ENCODE peak calls at places on chromosomes 11 and 22, in seven cellular contexts. J, Y, B, Z, W, F and K are unnamed samples.

GRCh38 chr11:130524132-130524790 is 75.8 kb downstream of the ADAMTS15 start:
- DNase-seq in Y (no peak), W (no peak), B (no peak), Z (no peak), F (no peak), J (no peak), K (no peak)

GRCh38 chr11:22341582-22341919 is 3.4 kb downstream of the SLC17A6 start:
- DNase-seq in F (no peak), J (no peak), B (no peak), Z (no peak), Y (no peak), W (no peak), K (no peak)

GRCh38 chr22:17446704-17447103 is 77.4 kb downstream of the CECR2 start:
- DNase-seq in W (no peak), B (no peak), Z (no peak), F (no peak), Y (no peak), J (no peak), K (no peak)

GRCh38 chr11:110091995-110092576 is 1.1 kb upstream of the ZC3H12C start:
- DNase-seq in Y (peak), F (no peak), Z (peak), B (no peak), W (no peak), J (no peak), K (no peak)

GRCh38 chr11:40170076-40170475 is 1289.4 kb downstream of the LRRC4C start:
- DNase-seq in W (peak), B (no peak), Y (peak), F (no peak), Z (no peak), J (no peak), K (no peak)

GRCh38 chr11:17550455-17551346 is 3.6 kb downstream of the OTOG start:
- DNase-seq in W (no peak), F (no peak), Y (no peak), B (no peak), J (no peak), Z (no peak), K (no peak)

GRCh38 chr11:112584674-112585073 is 324.0 kb upstream of the PLET1 start:
- DNase-seq in B (peak), Y (no peak), W (no peak), J (peak), Z (no peak), F (no peak), K (no peak)

GRCh38 chr11:114134870-114135269 is 75.4 kb downstream of the ZBTB16 start:
- DNase-seq in B (no peak), F (no peak), Y (no peak), J (no peak), W (no peak), Z (no peak), K (no peak)

GRCh38 chr11:27207025-27207650 is 155.9 kb downstream of the CCDC34 start:
- DNase-seq in J (no peak), Y (no peak), W (no peak), B (peak), Z (no peak), F (no peak), K (no peak)

GRCh38 chr22:27801197-27801615 is 350 bp downstream of the MN1 start:
- DNase-seq in W (no peak), J (no peak), Y (no peak), Z (no peak), B (no peak), F (peak), K (peak)

GRCh38 chr11:64996710-64997380 is at the start of gene BATF2:
- DNase-seq in B (peak), W (no peak), Y (peak), Z (peak), J (peak), F (peak), K (peak)

GRCh38 chr22:50058338-50059184 is 463 bp upstream of the TTLL8 start:
- DNase-seq in Z (no peak), Y (no peak), F (peak), B (no peak), W (no peak), J (no peak), K (no peak)

GRCh38 chr11:74602637-74603591 is 10.5 kb downstream of the POLD3 start:
- DNase-seq in Z (no peak), W (no peak), Y (no peak), F (no peak), J (no peak), B (no peak), K (no peak)

GRCh38 chr11:62850911-62851806 is 11.8 kb upstream of the WDR74 start:
- DNase-seq in Y (peak), B (no peak), F (no peak), Z (peak), J (no peak), W (no peak), K (no peak)
- TF ChIP-seq JUND in Y (no peak), B (no peak), F (peak), Z (peak), J (no peak), W (no peak), K (peak)

GRCh38 chr11:68948496-68948895 is 32.3 kb downstream of the MRGPRD start:
- DNase-seq in F (no peak), Z (no peak), W (no peak), Y (no peak), B (no peak), J (no peak), K (no peak)
- TF ChIP-seq JUND in F (no peak), Z (no peak), W (no peak), Y (no peak), B (no peak), J (no peak), K (no peak)

DNA sequence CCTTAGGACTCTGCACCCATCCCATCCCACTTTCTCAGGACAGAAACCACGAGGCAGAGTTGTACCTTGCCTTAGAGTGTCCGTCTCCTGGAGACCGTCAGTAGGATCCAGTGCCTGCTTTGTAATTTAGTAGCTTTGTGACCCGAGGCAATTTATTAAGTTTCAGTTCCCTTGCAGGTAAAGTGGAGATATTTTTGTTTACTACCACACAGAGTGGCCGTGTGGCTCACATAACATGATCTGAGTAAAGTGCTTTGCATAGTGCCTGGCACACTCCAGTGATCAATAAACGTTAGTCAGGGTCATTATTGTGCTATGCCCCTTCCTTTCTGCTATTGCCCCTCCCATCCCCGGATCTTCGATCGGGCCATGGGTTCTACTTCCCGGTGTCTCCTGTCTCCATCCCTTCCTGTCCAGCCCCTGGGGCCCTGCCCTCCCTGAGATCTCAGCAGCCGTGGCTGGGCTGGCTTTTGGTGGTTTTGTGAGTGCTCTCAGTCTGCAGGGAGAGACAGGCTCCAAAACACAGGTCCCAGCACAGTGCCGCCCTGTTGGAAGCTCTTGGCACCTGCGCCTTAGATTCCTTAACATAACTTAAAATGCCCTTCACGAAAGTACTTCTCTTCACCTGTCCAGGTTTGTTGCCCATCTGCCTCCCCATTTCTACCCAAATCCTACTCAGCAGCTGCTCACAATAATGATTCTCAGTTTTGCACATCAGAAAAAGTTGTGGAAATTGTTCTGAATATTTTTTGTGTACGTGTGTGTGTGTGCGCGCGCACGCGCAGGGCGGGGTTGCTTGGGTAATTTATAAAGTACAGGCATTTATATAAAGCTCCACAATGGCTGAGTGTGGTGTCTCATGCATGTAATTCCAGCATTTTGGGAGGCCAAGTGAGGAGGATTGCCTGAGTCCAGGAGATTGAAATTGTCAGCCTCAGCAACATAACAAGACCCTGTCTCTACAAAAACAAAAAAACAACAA is 753.7 kb downstream of the NTM start:
- DNase-seq in F (no peak), Y (no peak), B (no peak), W (peak), J (no peak), Z (no peak), K (no peak)
- TF ChIP-seq JUND in F (no peak), Y (no peak), B (no peak), W (no peak), J (no peak), Z (no peak), K (no peak)

GRCh38 chr11:35007277-35007676 is 90.9 kb downstream of the PDHX start:
- DNase-seq in B (no peak), Z (no peak), Y (no peak), F (no peak), J (no peak), W (peak), K (no peak)

GRCh38 chr11:35010656-35011055 is 94.2 kb downstream of the PDHX start:
- DNase-seq in Y (no peak), Z (no peak), W (no peak), J (no peak), B (no peak), F (no peak), K (no peak)

GRCh38 chr11:35009941-35010337 is 93.5 kb downstream of the PDHX start:
- DNase-seq in J (no peak), F (no peak), Y (no peak), B (no peak), W (no peak), Z (no peak), K (no peak)

GRCh38 chr11:35011389-35011788 is 95.0 kb downstream of the PDHX start:
- DNase-seq in F (no peak), Z (no peak), Y (no peak), W (no peak), J (no peak), B (no peak), K (peak)

DNA sequence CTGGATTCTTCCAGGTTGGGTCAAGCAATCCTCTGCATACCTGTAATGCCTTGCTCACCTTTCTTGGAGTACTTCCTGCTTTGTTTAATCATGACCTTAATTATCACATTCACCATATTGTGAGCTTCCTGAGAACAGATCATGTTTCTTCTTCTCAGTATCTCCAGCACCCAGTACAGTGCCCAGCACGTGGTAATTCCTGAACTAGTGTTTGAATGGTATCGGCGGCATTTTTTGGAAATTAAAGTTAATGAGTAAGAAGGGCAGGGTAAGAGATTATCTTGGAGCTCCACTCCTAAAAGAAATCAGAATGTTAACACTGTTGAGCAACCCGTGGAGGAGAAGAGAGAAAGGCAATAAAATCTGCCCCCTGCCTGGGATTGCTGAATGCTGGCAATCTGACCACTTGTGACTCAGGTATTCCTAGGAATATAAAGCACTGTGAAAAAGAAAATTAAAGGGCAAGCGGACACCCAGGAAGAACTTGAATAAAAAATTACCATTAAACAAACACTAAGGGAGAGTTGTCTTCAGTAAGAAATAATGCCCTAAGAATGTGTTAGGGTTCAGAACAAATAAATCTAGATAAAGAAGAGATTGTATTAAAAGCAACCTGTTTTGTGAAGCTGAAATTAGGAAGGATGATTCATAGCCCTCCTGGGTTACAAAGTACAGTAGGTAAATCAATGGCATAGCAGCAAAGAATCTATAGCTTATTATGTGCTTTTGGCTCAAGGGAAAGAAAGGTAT is 92.9 kb downstream of the PDHX start:
- DNase-seq in W (no peak), Y (peak), F (no peak), J (no peak), Z (peak), B (no peak), K (no peak)
- TF ChIP-seq JUND in W (no peak), Y (no peak), F (peak), J (no peak), Z (peak), B (no peak), K (no peak)

GRCh38 chr11:1025410-1026162 is 10.9 kb downstream of the MUC6 start:
- DNase-seq in Z (no peak), B (no peak), F (no peak), W (no peak), J (no peak), Y (no peak), K (no peak)
- TF ChIP-seq JUND in Z (no peak), B (no peak), F (no peak), W (no peak), J (no peak), Y (no peak), K (no peak)

GRCh38 chr11:2858995-2859705 is 26.4 kb downstream of the CDKN1C start:
- DNase-seq in Y (no peak), J (no peak), F (no peak), Z (no peak), B (no peak), W (no peak), K (no peak)

GRCh38 chr11:2859706-2860037 is 25.9 kb downstream of the CDKN1C start:
- DNase-seq in J (no peak), F (no peak), B (no peak), Z (no peak), Y (no peak), W (no peak), K (no peak)

GRCh38 chr11:2862395-2862949 is 23.1 kb downstream of the CDKN1C start:
- DNase-seq in J (no peak), F (no peak), B (no peak), Z (no peak), Y (no peak), W (no peak), K (no peak)

GRCh38 chr11:2862950-2863618 is 22.5 kb downstream of the CDKN1C start:
- DNase-seq in J (no peak), B (no peak), F (no peak), W (no peak), Y (no peak), Z (no peak), K (no peak)

GRCh38 chr11:2860636-2861035 is 24.9 kb downstream of the CDKN1C start:
- DNase-seq in B (no peak), Y (peak), F (no peak), Z (no peak), J (no peak), W (peak), K (no peak)
- TF ChIP-seq JUND in B (peak), Y (peak), F (no peak), Z (no peak), J (no peak), W (peak), K (no peak)

GRCh38 chr11:2217211-2218081 is 45.8 kb upstream of the TH start:
- DNase-seq in J (no peak), Y (no peak), F (peak), Z (no peak), W (no peak), B (no peak), K (no peak)
- TF ChIP-seq JUND in J (no peak), Y (no peak), F (no peak), Z (no peak), W (no peak), B (no peak), K (no peak)

GRCh38 chr22:28988455-28988854 is 73.2 kb downstream of the C22orf31 start:
- DNase-seq in Y (no peak), B (no peak), W (no peak), F (no peak), Z (no peak), J (no peak), K (no peak)

GRCh38 chr22:28984482-28985158 is 77.0 kb downstream of the C22orf31 start:
- DNase-seq in F (no peak), W (no peak), Y (no peak), B (no peak), J (no peak), Z (no peak), K (no peak)

GRCh38 chr22:28985581-28986290 is 75.9 kb downstream of the C22orf31 start:
- DNase-seq in Y (no peak), F (no peak), Z (no peak), W (no peak), J (no peak), B (no peak), K (no peak)

GRCh38 chr22:28983788-28984441 is 77.7 kb downstream of the C22orf31 start:
- DNase-seq in Y (no peak), F (no peak), B (no peak), Z (no peak), W (no peak), J (no peak), K (peak)

DNA sequence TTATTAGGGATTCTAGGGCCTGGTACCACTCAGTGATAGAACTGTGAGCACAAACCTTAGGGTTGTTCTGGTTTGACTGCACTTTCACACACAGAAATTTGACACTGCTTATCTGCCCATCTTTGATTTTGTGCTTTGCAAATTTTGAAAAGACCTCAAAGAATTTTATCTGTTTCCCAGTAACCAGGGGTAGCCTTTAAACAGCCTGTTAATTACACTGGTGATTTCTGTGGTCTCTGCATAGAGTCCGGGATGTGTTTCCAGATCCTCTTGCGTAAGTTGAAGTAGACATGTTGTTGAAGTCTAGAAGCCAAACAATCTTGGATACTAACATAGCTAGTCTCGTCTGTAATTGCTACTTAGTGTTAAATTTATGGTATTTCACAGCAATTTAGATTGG is 75.3 kb downstream of the C22orf31 start:
- DNase-seq in Y (peak), Z (no peak), J (no peak), W (no peak), F (no peak), B (no peak), K (no peak)
- TF ChIP-seq JUND in Y (no peak), Z (no peak), J (no peak), W (no peak), F (no peak), B (no peak), K (no peak)